ENCODE peak calls at places on chromosomes 1 and 21, in seven cellular contexts. One of them, this sample, is unnamed. For H3K4me1, the result is how much of the 10 kb centered on the place peaks cover.

GRCh38 chr1:210144736-210145135 is 87.9 kb upstream of the SERTAD4 start:
- DNase-seq in tibial nerve: no peak
- DNase-seq in adrenal gland: no peak
- DNase-seq in transverse colon: no peak
- DNase-seq in A549: no peak
- DNase-seq in body of pancreas: no peak
- DNase-seq in heart left ventricle: no peak
- DNase-seq in this sample: no peak

GRCh38 chr1:12477936-12478611 is 139.9 kb downstream of the DHRS3 start:
- DNase-seq in adrenal gland: peak
- DNase-seq in tibial nerve: peak
- DNase-seq in body of pancreas: peak
- DNase-seq in A549: peak
- DNase-seq in transverse colon: peak
- DNase-seq in heart left ventricle: peak
- DNase-seq in this sample: peak

GRCh38 chr1:111099289-111099688 is 40.6 kb downstream of the DRAM2 start:
- DNase-seq in tibial nerve: no peak
- DNase-seq in body of pancreas: no peak
- DNase-seq in A549: no peak
- DNase-seq in heart left ventricle: no peak
- DNase-seq in transverse colon: peak
- DNase-seq in adrenal gland: no peak
- DNase-seq in this sample: no peak

GRCh38 chr1:151816964-151817730 is 11.9 kb upstream of the LINGO4 start:
- DNase-seq in transverse colon: no peak
- DNase-seq in body of pancreas: no peak
- DNase-seq in tibial nerve: no peak
- DNase-seq in A549: no peak
- DNase-seq in heart left ventricle: no peak
- DNase-seq in adrenal gland: no peak
- DNase-seq in this sample: no peak

GRCh38 chr1:235545294-235545930 is 41.2 kb upstream of the B3GALNT2 start:
- DNase-seq in adrenal gland: no peak
- DNase-seq in heart left ventricle: no peak
- DNase-seq in tibial nerve: no peak
- DNase-seq in transverse colon: no peak
- DNase-seq in body of pancreas: no peak
- DNase-seq in A549: no peak
- DNase-seq in this sample: no peak

GRCh38 chr1:62230724-62231123 is 36.1 kb downstream of the L1TD1 start:
- DNase-seq in tibial nerve: no peak
- DNase-seq in adrenal gland: no peak
- DNase-seq in body of pancreas: no peak
- DNase-seq in heart left ventricle: no peak
- DNase-seq in A549: peak
- DNase-seq in transverse colon: no peak
- DNase-seq in this sample: no peak

GRCh38 chr1:219347843-219348475 is 174.3 kb downstream of the LYPLAL1 start:
- DNase-seq in adrenal gland: peak
- DNase-seq in transverse colon: no peak
- DNase-seq in heart left ventricle: peak
- DNase-seq in body of pancreas: peak
- DNase-seq in A549: no peak
- DNase-seq in tibial nerve: peak
- DNase-seq in this sample: no peak

GRCh38 chr1:231679109-231679508 is 52.5 kb downstream of the DISC1 start:
- DNase-seq in tibial nerve: no peak
- DNase-seq in transverse colon: no peak
- DNase-seq in A549: no peak
- DNase-seq in adrenal gland: peak
- DNase-seq in heart left ventricle: no peak
- DNase-seq in body of pancreas: no peak
- DNase-seq in this sample: no peak

GRCh38 chr1:88036345-88036999 is 647.6 kb upstream of the PKN2 start:
- DNase-seq in transverse colon: no peak
- DNase-seq in A549: no peak
- DNase-seq in body of pancreas: no peak
- DNase-seq in heart left ventricle: no peak
- DNase-seq in tibial nerve: no peak
- DNase-seq in adrenal gland: no peak
- DNase-seq in this sample: no peak

GRCh38 chr1:94109478-94109877 is 11.5 kb downstream of the ABCA4 start:
- DNase-seq in transverse colon: no peak
- DNase-seq in tibial nerve: no peak
- DNase-seq in adrenal gland: no peak
- DNase-seq in A549: no peak
- DNase-seq in body of pancreas: no peak
- DNase-seq in heart left ventricle: no peak
- DNase-seq in this sample: no peak

GRCh38 chr1:94463765-94464330 is 45.7 kb downstream of the ABCD3 start:
- DNase-seq in adrenal gland: no peak
- DNase-seq in A549: peak
- DNase-seq in heart left ventricle: no peak
- DNase-seq in body of pancreas: peak
- DNase-seq in tibial nerve: no peak
- DNase-seq in transverse colon: no peak
- DNase-seq in this sample: no peak

GRCh38 chr1:50425376-50426107 is 2.3 kb upstream of the DMRTA2 start:
- DNase-seq in body of pancreas: no peak
- DNase-seq in A549: peak
- DNase-seq in adrenal gland: no peak
- DNase-seq in tibial nerve: no peak
- DNase-seq in transverse colon: no peak
- DNase-seq in heart left ventricle: no peak
- DNase-seq in this sample: no peak

GRCh38 chr1:109425902-109426277 is 358 bp downstream of the PSMA5 start:
- DNase-seq in A549: peak
- DNase-seq in adrenal gland: peak
- DNase-seq in transverse colon: peak
- DNase-seq in tibial nerve: no peak
- DNase-seq in body of pancreas: peak
- DNase-seq in heart left ventricle: no peak
- DNase-seq in this sample: peak

GRCh38 chr1:1462318-1462966 is 9.1 kb upstream of the ATAD3B start:
- DNase-seq in transverse colon: peak
- DNase-seq in body of pancreas: peak
- DNase-seq in tibial nerve: no peak
- DNase-seq in heart left ventricle: peak
- DNase-seq in adrenal gland: no peak
- DNase-seq in A549: no peak
- DNase-seq in this sample: no peak

GRCh38 chr1:38256072-38256471 is 209.5 kb upstream of the POU3F1 start:
- DNase-seq in transverse colon: no peak
- DNase-seq in A549: no peak
- DNase-seq in heart left ventricle: no peak
- DNase-seq in body of pancreas: no peak
- DNase-seq in adrenal gland: no peak
- DNase-seq in tibial nerve: no peak
- DNase-seq in this sample: no peak

GRCh38 chr1:21295059-21295401 is 4.8 kb upstream of the ECE1 start:
- DNase-seq in heart left ventricle: no peak
- DNase-seq in transverse colon: no peak
- DNase-seq in tibial nerve: no peak
- DNase-seq in body of pancreas: no peak
- DNase-seq in adrenal gland: peak
- DNase-seq in A549: no peak
- DNase-seq in this sample: no peak

GRCh38 chr1:241802849-241803248 is 45.2 kb upstream of the EXO1 start:
- DNase-seq in transverse colon: no peak
- DNase-seq in tibial nerve: no peak
- DNase-seq in body of pancreas: no peak
- DNase-seq in A549: no peak
- DNase-seq in heart left ventricle: no peak
- DNase-seq in adrenal gland: no peak
- DNase-seq in this sample: no peak

GRCh38 chr1:17875882-17876280 is 120.7 kb downstream of the ACTL8 start:
- DNase-seq in tibial nerve: no peak
- DNase-seq in transverse colon: no peak
- DNase-seq in A549: no peak
- DNase-seq in heart left ventricle: peak
- DNase-seq in body of pancreas: no peak
- DNase-seq in adrenal gland: no peak
- DNase-seq in this sample: no peak

GRCh38 chr1:18182518-18183160 is 75.0 kb downstream of the IGSF21 start:
- DNase-seq in tibial nerve: no peak
- DNase-seq in A549: no peak
- DNase-seq in adrenal gland: peak
- DNase-seq in body of pancreas: peak
- DNase-seq in transverse colon: no peak
- DNase-seq in heart left ventricle: no peak
- DNase-seq in this sample: no peak

GRCh38 chr1:163692266-163692665 is 370.5 kb downstream of the NUF2 start:
- DNase-seq in A549: no peak
- DNase-seq in body of pancreas: no peak
- DNase-seq in tibial nerve: no peak
- DNase-seq in heart left ventricle: no peak
- DNase-seq in transverse colon: no peak
- DNase-seq in adrenal gland: no peak
- DNase-seq in this sample: no peak

GRCh38 chr1:32393832-32394140 is 455 bp downstream of the BSDC1 start:
- DNase-seq in transverse colon: peak
- DNase-seq in adrenal gland: peak
- DNase-seq in tibial nerve: no peak
- DNase-seq in body of pancreas: peak
- DNase-seq in A549: peak
- DNase-seq in heart left ventricle: no peak
- DNase-seq in this sample: peak
- H3K4me1 ChIP-seq in transverse colon: under half
- H3K4me1 ChIP-seq in adrenal gland: under half
- H3K4me1 ChIP-seq in tibial nerve: under half
- H3K4me1 ChIP-seq in body of pancreas: under half
- H3K4me1 ChIP-seq in A549: under half
- H3K4me1 ChIP-seq in heart left ventricle: under half
- H3K4me1 ChIP-seq in this sample: under half

GRCh38 chr1:55062801-55063561 is 23.6 kb downstream of the PCSK9 start:
- DNase-seq in A549: no peak
- DNase-seq in adrenal gland: no peak
- DNase-seq in heart left ventricle: no peak
- DNase-seq in tibial nerve: no peak
- DNase-seq in body of pancreas: no peak
- DNase-seq in transverse colon: no peak
- DNase-seq in this sample: no peak
- H3K4me3 ChIP-seq in A549: no peak
- H3K4me3 ChIP-seq in adrenal gland: no peak
- H3K4me3 ChIP-seq in heart left ventricle: no peak
- H3K4me3 ChIP-seq in tibial nerve: no peak
- H3K4me3 ChIP-seq in body of pancreas: no peak
- H3K4me3 ChIP-seq in transverse colon: no peak
- H3K4me3 ChIP-seq in this sample: no peak

GRCh38 chr1:108057536-108057935 is 92.6 kb upstream of the VAV3 start:
- DNase-seq in A549: no peak
- DNase-seq in adrenal gland: peak
- DNase-seq in transverse colon: peak
- DNase-seq in heart left ventricle: peak
- DNase-seq in body of pancreas: peak
- DNase-seq in tibial nerve: peak
- DNase-seq in this sample: peak
- TF ChIP-seq POLR2A in A549: no peak
- TF ChIP-seq POLR2A in adrenal gland: no peak
- TF ChIP-seq POLR2A in transverse colon: no peak
- TF ChIP-seq POLR2A in heart left ventricle: no peak
- TF ChIP-seq POLR2A in body of pancreas: no peak
- TF ChIP-seq POLR2A in tibial nerve: no peak
- TF ChIP-seq POLR2A in this sample: no peak

GRCh38 chr21:45303111-45303615 is 15.5 kb upstream of the POFUT2 start:
- DNase-seq in adrenal gland: peak
- DNase-seq in A549: no peak
- DNase-seq in tibial nerve: no peak
- DNase-seq in transverse colon: no peak
- DNase-seq in body of pancreas: peak
- DNase-seq in heart left ventricle: peak
- DNase-seq in this sample: no peak

GRCh38 chr21:45303751-45304150 is 16.1 kb upstream of the POFUT2 start:
- DNase-seq in body of pancreas: no peak
- DNase-seq in heart left ventricle: peak
- DNase-seq in transverse colon: no peak
- DNase-seq in adrenal gland: peak
- DNase-seq in A549: no peak
- DNase-seq in tibial nerve: no peak
- DNase-seq in this sample: no peak

GRCh38 chr21:45304945-45305344 is 17.2 kb upstream of the POFUT2 start:
- DNase-seq in transverse colon: no peak
- DNase-seq in body of pancreas: no peak
- DNase-seq in tibial nerve: no peak
- DNase-seq in A549: no peak
- DNase-seq in heart left ventricle: peak
- DNase-seq in adrenal gland: peak
- DNase-seq in this sample: no peak

GRCh38 chr21:45305831-45306230 is 18.1 kb upstream of the POFUT2 start:
- DNase-seq in transverse colon: no peak
- DNase-seq in tibial nerve: no peak
- DNase-seq in heart left ventricle: peak
- DNase-seq in A549: no peak
- DNase-seq in adrenal gland: peak
- DNase-seq in body of pancreas: peak
- DNase-seq in this sample: no peak

DNA sequence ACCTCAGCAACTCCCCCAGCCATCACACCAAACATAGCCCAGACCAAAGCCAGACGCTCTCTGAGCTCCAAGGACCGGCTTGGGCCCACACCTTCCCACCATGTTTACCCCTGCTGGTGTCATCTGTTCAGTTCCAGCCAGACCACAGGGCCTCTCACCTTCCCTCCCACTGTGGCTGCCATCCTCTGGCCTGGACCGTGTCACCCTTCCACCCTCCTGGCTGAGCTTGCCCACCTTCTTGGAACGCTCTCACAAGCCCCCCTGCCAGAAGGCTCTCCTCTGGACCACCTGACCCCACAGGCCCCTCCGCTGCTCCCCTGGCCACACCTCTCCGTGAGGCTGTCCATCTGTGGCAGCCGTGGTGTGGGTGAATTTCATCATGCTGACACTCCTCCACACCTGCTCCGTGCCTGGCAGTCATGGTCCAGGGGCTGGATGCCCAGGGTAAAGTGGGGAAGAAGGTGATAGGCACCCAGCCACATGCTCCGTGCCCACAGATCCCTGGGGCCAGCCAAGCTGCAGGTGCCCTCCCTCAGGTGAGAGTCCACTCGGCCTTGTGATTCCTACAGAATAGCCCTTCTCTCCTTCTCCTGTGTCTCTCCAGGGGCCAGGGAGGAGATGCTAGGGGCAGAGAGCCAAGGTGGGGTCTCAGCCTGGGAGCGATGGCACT is 16.6 kb upstream of the POFUT2 start:
- DNase-seq in A549: no peak
- DNase-seq in tibial nerve: no peak
- DNase-seq in transverse colon: no peak
- DNase-seq in body of pancreas: no peak
- DNase-seq in heart left ventricle: peak
- DNase-seq in adrenal gland: peak
- DNase-seq in this sample: no peak
- H3K4me1 ChIP-seq in A549: under half
- H3K4me1 ChIP-seq in tibial nerve: under half
- H3K4me1 ChIP-seq in transverse colon: under half
- H3K4me1 ChIP-seq in body of pancreas: under half
- H3K4me1 ChIP-seq in heart left ventricle: under half
- H3K4me1 ChIP-seq in adrenal gland: under half
- H3K4me1 ChIP-seq in this sample: under half